ENCODE peak calls at places on chromosomes 2 and 18, in six cellular contexts. K is HTR-8/SVneo; A is germinal center; S is substantia nigra; V is naive thymus-derived CD4-positive, alpha-beta T cell; T is midbrain. I is an unnamed sample.

GRCh38 chr2:28088970-28089369 is 198.4 kb downstream of the BABAM2 start:
- DNase-seq in S (no peak), V (no peak), A (no peak), T (no peak), K (peak), I (no peak)

GRCh38 chr2:179440642-179441251 is 176.1 kb upstream of the SESTD1 start:
- DNase-seq in A (peak), T (peak), S (no peak), V (no peak), K (no peak), I (no peak)

GRCh38 chr2:30716117-30716900 is 90.9 kb downstream of the CAPN13 start:
- DNase-seq in V (no peak), K (no peak), T (no peak), S (no peak), A (no peak), I (no peak)

GRCh38 chr2:205605638-205606304 is 76.5 kb upstream of the NRP2 start:
- DNase-seq in V (no peak), K (no peak), S (no peak), T (no peak), A (no peak), I (no peak)

GRCh38 chr2:109057686-109058085 is 68.7 kb upstream of the EDAR start:
- DNase-seq in S (no peak), K (no peak), T (no peak), V (no peak), A (no peak), I (no peak)

GRCh38 chr2:216119144-216119543 is 10.0 kb downstream of the XRCC5 start:
- DNase-seq in S (no peak), A (no peak), K (no peak), T (no peak), V (no peak), I (no peak)

GRCh38 chr2:122528958-122529670 is 773.7 kb downstream of the TSN start:
- DNase-seq in A (no peak), T (no peak), V (no peak), S (no peak), K (no peak), I (no peak)

GRCh38 chr2:179854891-179855290 is 6.5 kb downstream of the ZNF385B start:
- DNase-seq in V (no peak), T (no peak), A (no peak), S (no peak), K (no peak), I (no peak)

GRCh38 chr18:31424383-31424988 is 23.1 kb upstream of the DSG3 start:
- DNase-seq in K (peak), T (no peak), V (no peak), A (no peak), S (no peak), I (no peak)

GRCh38 chr18:12253517-12254136 is 534 bp upstream of the CIDEA start:
- DNase-seq in A (no peak), S (no peak), T (no peak), V (no peak), K (no peak), I (no peak)

GRCh38 chr2:1727101-1727771 is 17.1 kb downstream of the PXDN start:
- DNase-seq in S (no peak), V (no peak), A (no peak), T (no peak), K (peak), I (no peak)

GRCh38 chr2:58283931-58284330 is 42.8 kb upstream of the FANCL start:
- DNase-seq in V (no peak), S (no peak), A (no peak), T (no peak), K (no peak), I (no peak)

GRCh38 chr2:174794851-174795374 is 30.6 kb upstream of the CHRNA1 start:
- DNase-seq in K (no peak), T (no peak), A (no peak), S (no peak), V (no peak), I (no peak)

GRCh38 chr2:233470839-233471238 is 95.7 kb downstream of the USP40 start:
- DNase-seq in K (no peak), S (no peak), A (no peak), T (no peak), V (no peak), I (no peak)

GRCh38 chr2:37412201-37412600 is 67.8 kb downstream of the QPCT start:
- DNase-seq in A (no peak), T (no peak), K (no peak), V (no peak), S (no peak), I (no peak)

GRCh38 chr2:17303054-17303453 is 215.2 kb downstream of the RAD51AP2 start:
- DNase-seq in K (no peak), A (no peak), V (no peak), S (no peak), T (no peak), I (no peak)

GRCh38 chr2:117944816-117945215 is 69.1 kb downstream of the CCDC93 start:
- DNase-seq in A (no peak), K (no peak), S (no peak), T (no peak), V (no peak), I (no peak)

GRCh38 chr2:234686088-234686890 is 189.4 kb upstream of the ARL4C start:
- DNase-seq in T (no peak), V (no peak), S (no peak), A (no peak), K (no peak), I (no peak)

GRCh38 chr2:234910186-234910679 is 41.6 kb upstream of the SH3BP4 start:
- DNase-seq in S (no peak), A (no peak), V (no peak), T (no peak), K (no peak), I (no peak)

GRCh38 chr2:3113769-3114168 is 263.8 kb downstream of the EIPR1 start:
- DNase-seq in V (no peak), A (no peak), K (no peak), T (no peak), S (no peak), I (no peak)

GRCh38 chr2:231204581-231204980 is 6.2 kb downstream of the ARMC9 start:
- DNase-seq in V (no peak), A (no peak), K (no peak), T (no peak), S (no peak), I (no peak)

GRCh38 chr18:4126939-4127338 is 328.2 kb downstream of the DLGAP1 start:
- DNase-seq in T (no peak), K (no peak), A (no peak), V (no peak), S (no peak), I (no peak)

I was measured in immature natural killer cell.